ENCODE peak calls at places on chromosomes 13 and 19, in four cellular contexts. E is fibroblast of mammary gland, M is NB4, B is neural progenitor cell. J is an unnamed sample.

GRCh38 chr13:51933466-51934058 is 71.8 kb downstream of the CCDC70 start:
- DNase-seq in B (no peak), E (no peak), M (no peak), J (no peak)

GRCh38 chr19:49565261-49565660 is 15.1 kb downstream of the NOSIP start:
- DNase-seq in B (no peak), E (no peak), M (no peak), J (peak; percentile 50)

GRCh38 chr13:52980695-52981094 is 47.9 kb upstream of the OLFM4 start:
- DNase-seq in E (no peak), B (no peak), M (no peak), J (no peak)

GRCh38 chr13:110757296-110757695 is 43.8 kb downstream of the ING1 start:
- DNase-seq in B (no peak), M (no peak), E (no peak), J (no peak)

GRCh38 chr19:10884273-10884672 is 12.9 kb downstream of the CARM1 start:
- DNase-seq in M (no peak), B (no peak), E (peak; percentile 83), J (peak; percentile 94)

GRCh38 chr13:80341771-80342271 is 895 bp upstream of the SPRY2 start:
- DNase-seq in B (peak; percentile 89), E (peak; percentile 48), M (peak; percentile 79), J (peak; percentile 43)

GRCh38 chr13:98048263-98048662 is 94.6 kb upstream of the FARP1 start:
- DNase-seq in B (no peak), M (no peak), E (no peak), J (no peak)

GRCh38 chr19:32809754-32810153 is 59.8 kb downstream of the SLC7A9 start:
- DNase-seq in M (no peak), E (no peak), B (no peak), J (peak; percentile 19)

GRCh38 chr13:95809429-95809828 is 132.5 kb downstream of the DNAJC3 start:
- DNase-seq in E (no peak), M (no peak), B (peak; percentile 15), J (no peak)

GRCh38 chr13:40483601-40484000 is 182.8 kb downstream of the FOXO1 start:
- DNase-seq in B (no peak), M (no peak), E (no peak), J (no peak)

GRCh38 chr19:11693505-11694499 is 44.9 kb downstream of the ZNF823 start:
- DNase-seq in B (peak; percentile 52), M (peak; percentile 61), E (peak; percentile 91), J (peak; percentile 83)

GRCh38 chr13:55654243-55654642 is 1486.5 kb upstream of the PRR20A start:
- DNase-seq in E (no peak), B (no peak), M (no peak), J (no peak)

GRCh38 chr13:66585669-66586203 is 644.4 kb downstream of the PCDH9 start:
- DNase-seq in E (no peak), M (no peak), B (no peak), J (no peak)

GRCh38 chr19:46017874-46018675 is 4.8 kb downstream of the PGLYRP1 start:
- DNase-seq in M (peak; percentile 10), B (no peak), E (no peak), J (no peak)

GRCh38 chr13:45951724-45952123 is 100.2 kb upstream of the SIAH3 start:
- DNase-seq in E (peak; percentile 37), B (no peak), M (peak; percentile 10), J (peak; percentile 29)

GRCh38 chr19:1106841-1107654 is 3.3 kb downstream of the GPX4 start:
- DNase-seq in E (peak; percentile 60), M (peak; percentile 37), B (no peak), J (peak; percentile 54)

GRCh38 chr13:94369862-94370491 is 109.5 kb downstream of the DCT start:
- DNase-seq in B (no peak), M (no peak), E (peak; percentile 18), J (peak; percentile 18)

GRCh38 chr19:32397736-32398135 is 7.8 kb upstream of the DPY19L3 start:
- DNase-seq in M (no peak), B (no peak), E (peak; percentile 90), J (peak; percentile 83)

GRCh38 chr19:8512115-8512967 is 1.6 kb downstream of the ZNF414 start:
- DNase-seq in E (peak; percentile 31), B (peak; percentile 33), M (peak; percentile 81), J (no peak)

GRCh38 chr13:82341116-82341515 is 1541.2 kb downstream of the SLITRK1 start:
- DNase-seq in M (no peak), E (no peak), B (no peak), J (no peak)

GRCh38 chr13:36341718-36342117 is 4.5 kb downstream of the SPART start:
- DNase-seq in M (peak; percentile 30), E (peak; percentile 58), B (no peak), J (peak; percentile 83)

GRCh38 chr13:61246351-61246750 is 169.3 kb downstream of the PCDH20 start:
- DNase-seq in B (no peak), E (no peak), M (no peak), J (no peak)

GRCh38 chr19:51600940-51601575 is 29.1 kb downstream of the SIGLEC5 start:
- DNase-seq in M (no peak), B (no peak), E (no peak), J (no peak)
- H3K4me3 ChIP-seq in M (no peak overlapping the region), B (no peak overlapping the region), E (no peak overlapping the region), J (no peak overlapping the region)

GRCh38 chr13:19345916-19346422 is 164.3 kb upstream of the TUBA3C start:
- DNase-seq in E (no peak), B (no peak), M (no peak), J (no peak)

DNA sequence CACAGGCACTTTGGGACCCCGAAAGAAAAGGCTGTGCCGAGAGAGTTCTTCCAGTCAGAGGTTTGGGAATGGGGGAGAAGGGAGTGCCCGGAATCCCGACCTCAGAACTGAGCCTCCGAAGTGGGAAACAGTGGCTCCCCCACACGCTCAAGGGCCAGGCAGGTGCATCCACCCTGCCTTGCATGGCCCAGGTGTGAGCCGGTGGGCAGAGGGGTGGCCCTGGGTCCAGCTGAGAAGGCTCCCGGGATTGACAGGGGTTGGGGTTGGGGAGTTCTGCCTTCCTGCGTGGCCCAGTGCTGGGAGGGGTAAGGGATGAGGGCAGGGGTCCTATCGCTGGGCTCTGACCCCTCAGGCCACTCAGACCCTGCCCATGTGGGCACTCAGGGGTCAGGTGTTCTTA is 163.5 kb upstream of the TUBA3C start:
- DNase-seq in M (no peak), E (no peak), B (no peak), J (no peak)
- H3K4me3 ChIP-seq in M (no peak overlapping the region), E (no peak overlapping the region), B (no peak overlapping the region), J (no peak overlapping the region)

GRCh38 chr19:13763300-13763699 is 1.0 kb upstream of the MRI1 start:
- DNase-seq in E (no peak), B (no peak), M (no peak), J (no peak)

GRCh38 chr19:13764101-13764807 is at the start of gene MRI1:
- DNase-seq in E (peak; percentile 61), M (peak; percentile 85), B (peak; percentile 65), J (peak; percentile 64)

GRCh38 chr19:13766095-13766481 is 1.8 kb downstream of the MRI1 start:
- DNase-seq in M (no peak), E (no peak), B (no peak), J (no peak)

GRCh38 chr19:13765395-13766094 is 1.2 kb downstream of the MRI1 start:
- DNase-seq in E (no peak), B (no peak), M (no peak), J (no peak)

DNA sequence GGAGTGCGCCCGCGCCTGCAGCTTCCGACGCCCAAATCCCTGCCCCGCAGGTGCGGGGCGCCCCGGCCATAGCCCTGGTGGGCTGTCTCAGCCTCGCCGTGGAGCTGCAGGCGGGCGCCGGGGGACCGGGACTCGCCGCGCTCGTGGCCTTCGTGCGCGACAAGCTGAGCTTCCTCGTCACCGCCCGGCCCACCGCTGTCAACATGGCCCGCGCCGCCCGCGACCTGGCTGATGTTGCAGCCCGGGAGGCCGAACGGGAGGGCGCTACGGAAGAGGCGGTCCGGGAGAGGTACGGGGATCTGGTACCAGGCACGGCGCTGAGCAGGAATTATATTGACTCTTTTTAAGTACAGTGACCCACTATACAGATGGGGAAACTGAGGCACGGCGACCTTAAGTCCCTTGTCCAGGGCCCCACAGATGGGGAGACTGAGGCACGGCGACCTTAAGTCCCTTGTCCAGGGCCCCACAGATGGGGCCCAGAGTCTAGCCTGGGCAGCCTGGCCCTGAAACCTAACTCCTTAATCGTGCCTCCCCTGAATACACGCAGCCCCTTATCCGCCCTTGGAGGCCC is 586 bp downstream of the MRI1 start:
- DNase-seq in B (peak; percentile 46), M (peak; percentile 55), E (no peak), J (no peak)
- H3K4me3 ChIP-seq in B (peak overlapping the region; percentile 58), M (peak overlapping the region; percentile 65), E (peak overlapping the region; percentile 69), J (peak overlapping the region; percentile 80)

GRCh38 chr19:4801085-4801619 is 9.6 kb downstream of the FEM1A start:
- DNase-seq in M (no peak), B (no peak), E (no peak), J (no peak)
- H3K4me3 ChIP-seq in M (no peak overlapping the region), B (no peak overlapping the region), E (no peak overlapping the region), J (no peak overlapping the region)

GRCh38 chr13:101292711-101293110 is 123.6 kb downstream of the NALCN start:
- DNase-seq in M (no peak), B (no peak), E (no peak), J (no peak)
- H3K4me3 ChIP-seq in M (no peak overlapping the region), B (no peak overlapping the region), E (no peak overlapping the region), J (no peak overlapping the region)

GRCh38 chr13:114027046-114027760 is 53.3 kb upstream of the C13orf46 start:
- DNase-seq in E (no peak), B (no peak), M (no peak), J (no peak)
- H3K4me3 ChIP-seq in E (no peak overlapping the region), B (no peak overlapping the region), M (no peak overlapping the region), J (no peak overlapping the region)

GRCh38 chr19:17949956-17950309 is 17.0 kb upstream of the KCNN1 start:
- DNase-seq in B (no peak), M (no peak), E (no peak), J (no peak)
- H3K4me3 ChIP-seq in B (peak overlapping the region; percentile 43), M (no peak overlapping the region), E (no peak overlapping the region), J (no peak overlapping the region)

J was measured in fibroblast of villous mesenchyme.